ENCODE peak calls at places on chromosome 11, in four cellular contexts. P, R, N and F are unnamed samples.

GRCh38 chr11:113138731-113139130 is 175.7 kb upstream of the TTC12 start:
- DNase-seq in P (no peak), R (no peak), N (no peak), F (no peak)

GRCh38 chr11:73661035-73661628 is 14.8 kb downstream of the PLEKHB1 start:
- DNase-seq in P (peak; percentile 98), R (peak; percentile 28), N (peak; percentile 88), F (peak; percentile 59)

GRCh38 chr11:108797578-108798100 is 132.8 kb downstream of the DDX10 start:
- DNase-seq in P (no peak), R (no peak), N (no peak), F (no peak)

GRCh38 chr11:86291466-86292262 is 10.4 kb upstream of the HIKESHI start:
- DNase-seq in P (peak; percentile 53), R (no peak), N (peak; percentile 63), F (peak; percentile 23)

GRCh38 chr11:107928046-107928766 is at the start of gene RAB39A:
- DNase-seq in P (peak; percentile 99), R (peak; percentile 29), N (peak; percentile 56), F (peak; percentile 84)

GRCh38 chr11:109994896-109995295 is 98.3 kb upstream of the ZC3H12C start:
- DNase-seq in P (no peak), R (no peak), N (no peak), F (no peak)

GRCh38 chr11:13486926-13487660 is 8.7 kb downstream of the PTH start:
- DNase-seq in P (no peak), R (no peak), N (peak; percentile 50), F (no peak)

GRCh38 chr11:31160504-31161422 is 208.8 kb downstream of the DCDC1 start:
- DNase-seq in P (peak; percentile 20), R (no peak), N (no peak), F (no peak)

GRCh38 chr11:46026616-46027293 is 94.5 kb downstream of the PHF21A start:
- DNase-seq in P (no peak), R (no peak), N (no peak), F (no peak)

GRCh38 chr11:69587454-69588081 is 53.4 kb upstream of the CCND1 start:
- DNase-seq in P (no peak), R (peak; percentile 15), N (no peak), F (no peak)

GRCh38 chr11:34439521-34440258 is 956 bp downstream of the CAT start:
- DNase-seq in P (no peak), R (no peak), N (no peak), F (no peak)

GRCh38 chr11:103525069-103525468 is 415.8 kb downstream of the DYNC2H1 start:
- DNase-seq in P (no peak), R (peak; percentile 64), N (no peak), F (peak; percentile 69)

GRCh38 chr11:11416502-11416901 is 63.5 kb upstream of the CSNK2A3 start:
- DNase-seq in P (no peak), R (peak; percentile 11), N (no peak), F (peak; percentile 70)

GRCh38 chr11:20025331-20025840 is 134.9 kb downstream of the DBX1 start:
- DNase-seq in P (no peak), R (no peak), N (no peak), F (no peak)

GRCh38 chr11:12235945-12236743 is 125.8 kb downstream of the MICAL2 start:
- DNase-seq in P (peak; percentile 52), R (no peak), N (peak; percentile 27), F (peak; percentile 98)

GRCh38 chr11:19311306-19312030 is 70.7 kb upstream of the E2F8 start:
- DNase-seq in P (peak; percentile 73), R (no peak), N (peak; percentile 5), F (peak; percentile 18)

GRCh38 chr11:76263166-76263565 is 56.9 kb upstream of the WNT11 start:
- DNase-seq in P (no peak), R (no peak), N (no peak), F (no peak)

GRCh38 chr11:7143908-7144307 is 55.1 kb downstream of the RBMXL2 start:
- DNase-seq in P (no peak), R (no peak), N (no peak), F (peak; percentile 20)

GRCh38 chr11:35711173-35711910 is 48.8 kb downstream of the TRIM44 start:
- DNase-seq in P (no peak), R (no peak), N (no peak), F (no peak)

GRCh38 chr11:59923813-59924212 is 14.4 kb upstream of the OOSP1 start:
- DNase-seq in P (no peak), R (no peak), N (no peak), F (no peak)

GRCh38 chr11:74008373-74009229 is at the start of gene UCP3:
- DNase-seq in P (no peak), R (no peak), N (no peak), F (no peak)

GRCh38 chr11:2092956-2093412 is 46.2 kb downstream of the IGF2 start:
- DNase-seq in P (no peak), R (peak; percentile 43), N (peak; percentile 69), F (peak; percentile 52)

GRCh38 chr11:112195906-112196305 is 20.6 kb downstream of the BCO2 start:
- DNase-seq in P (no peak), R (no peak), N (no peak), F (no peak)

GRCh38 chr11:64357904-64358535 is 942 bp upstream of the RPS6KA4 start:
- DNase-seq in P (no peak), R (no peak), N (no peak), F (no peak)

GRCh38 chr11:132988381-132988780 is 543.9 kb downstream of the OPCML start:
- DNase-seq in P (no peak), R (no peak), N (no peak), F (no peak)

GRCh38 chr11:134862168-134862567 is 450.1 kb upstream of the B3GAT1 start:
- DNase-seq in P (no peak), R (no peak), N (no peak), F (no peak)

GRCh38 chr11:1548221-1549070 is 23.6 kb downstream of the DUSP8 start:
- DNase-seq in P (peak; percentile 33), R (no peak), N (no peak), F (no peak)

GRCh38 chr11:17550455-17551346 is 3.6 kb downstream of the OTOG start:
- DNase-seq in P (no peak), R (no peak), N (no peak), F (no peak)

GRCh38 chr11:35654711-35655110 is 7.9 kb upstream of the TRIM44 start:
- DNase-seq in P (no peak), R (no peak), N (no peak), F (no peak)

GRCh38 chr11:11510939-11511338 is 110.9 kb downstream of the GALNT18 start:
- DNase-seq in P (no peak), R (peak; percentile 34), N (no peak), F (peak; percentile 27)